ENCODE peak calls at places on chromosomes 13 and 19, in eight cellular contexts. Y is heart left ventricle, U is gastrocnemius medialis, W is ovary, Z is adrenal gland, T is H1, P is uterus, V is HCT116. S is an unnamed sample.

GRCh38 chr13:53250272-53250875 is 221.8 kb downstream of the OLFM4 start:
- DNase-seq in Y (peak; percentile 13), U (no peak), W (no peak), Z (peak; percentile 28), T (no peak), P (no peak), V (peak; percentile 56), S (peak; percentile 21)

GRCh38 chr19:42173695-42174094 is 41.4 kb upstream of the POU2F2 start:
- DNase-seq in Y (no peak), U (no peak), W (no peak), Z (no peak), T (no peak), P (no peak), V (no peak), S (no peak)

GRCh38 chr19:47598407-47599349 is 10.3 kb upstream of the BICRA start:
- DNase-seq in Y (peak; percentile 37), U (peak; percentile 33), W (peak; percentile 74), Z (peak; percentile 70), T (peak; percentile 86), P (peak; percentile 75), V (peak; percentile 61), S (peak; percentile 18)

GRCh38 chr13:113547248-113547971 is 37.1 kb upstream of the TFDP1 start:
- DNase-seq in Y (peak; percentile 40), U (no peak), W (no peak), Z (no peak), T (no peak), P (no peak), V (no peak), S (no peak)

GRCh38 chr13:38900188-38900587 is 90.4 kb downstream of the STOML3 start:
- DNase-seq in Y (no peak), U (no peak), W (no peak), Z (no peak), T (no peak), P (no peak), V (no peak), S (no peak)

GRCh38 chr19:19642506-19643157 is 825 bp downstream of the GMIP start:
- DNase-seq in Y (no peak), U (no peak), W (no peak), Z (no peak), T (no peak), P (no peak), V (no peak), S (no peak)

GRCh38 chr13:86051134-86052103 is 252.2 kb upstream of the SLITRK6 start:
- DNase-seq in Y (no peak), U (no peak), W (no peak), Z (no peak), T (no peak), P (no peak), V (no peak), S (no peak)

GRCh38 chr13:20553309-20553708 is 13.6 kb upstream of the IFT88 start:
- DNase-seq in Y (no peak), U (no peak), W (no peak), Z (no peak), T (no peak), P (no peak), V (no peak), S (no peak)

GRCh38 chr13:36029171-36029570 is 102.0 kb downstream of the DCLK1 start:
- DNase-seq in Y (no peak), U (no peak), W (no peak), Z (no peak), T (no peak), P (no peak), V (no peak), S (no peak)

GRCh38 chr13:101339202-101339601 is 77.1 kb downstream of the NALCN start:
- DNase-seq in Y (no peak), U (no peak), W (no peak), Z (no peak), T (no peak), P (no peak), V (no peak), S (no peak)

GRCh38 chr13:37526710-37527446 is 71.7 kb downstream of the POSTN start:
- DNase-seq in Y (peak; percentile 12), U (no peak), W (no peak), Z (no peak), T (no peak), P (no peak), V (no peak), S (no peak)

GRCh38 chr13:35256459-35257148 is 219.9 kb downstream of the MAB21L1 start:
- DNase-seq in Y (no peak), U (no peak), W (no peak), Z (no peak), T (no peak), P (no peak), V (no peak), S (no peak)

GRCh38 chr19:17755977-17756670 is 4.8 kb downstream of the FCHO1 start:
- DNase-seq in Y (peak; percentile 46), U (no peak), W (no peak), Z (peak; percentile 45), T (no peak), P (no peak), V (no peak), S (peak; percentile 40)

DNA sequence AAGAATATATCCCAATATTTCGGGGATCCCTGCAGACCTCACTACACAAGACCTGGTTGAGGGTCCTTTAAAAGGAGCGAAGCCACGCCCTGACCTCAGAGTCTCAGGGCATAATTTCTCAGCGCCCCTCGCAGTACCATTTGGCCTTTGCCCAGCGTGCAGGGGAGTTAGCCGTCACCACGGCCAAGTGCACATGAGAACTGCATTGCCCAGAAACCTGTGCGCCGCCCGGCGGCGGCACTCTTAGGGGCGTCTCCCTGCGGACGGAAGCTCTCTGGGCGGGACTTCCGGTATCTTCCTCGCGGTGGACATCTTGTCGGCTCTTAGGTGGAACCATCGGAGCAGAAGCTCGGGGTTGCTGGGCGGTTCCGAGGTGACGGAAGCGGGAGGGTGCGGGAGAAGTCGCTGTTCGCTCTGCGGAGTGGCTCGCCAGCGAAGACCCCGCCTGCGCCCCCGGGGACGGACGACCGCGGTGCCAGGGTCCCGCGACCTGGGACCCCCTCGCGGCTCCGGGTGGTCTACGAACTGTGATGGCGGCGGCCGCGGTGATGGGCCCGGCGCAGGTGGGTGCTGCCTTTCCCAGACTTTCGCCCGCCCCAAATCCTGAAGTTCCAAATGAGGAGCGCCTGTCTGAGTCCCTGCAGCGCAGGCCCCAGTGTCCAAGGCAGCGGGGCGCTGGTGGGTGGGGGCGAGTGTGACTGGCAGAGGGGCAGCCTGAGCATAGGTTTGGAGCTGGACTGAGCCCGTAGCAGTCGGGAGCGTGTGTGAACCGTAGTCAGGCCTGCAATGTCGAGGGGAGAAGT is at the start of gene ZNF134:
- DNase-seq in Y (peak; percentile 93), U (peak; percentile 82), W (peak; percentile 86), Z (peak; percentile 93), T (peak; percentile 66), P (peak; percentile 85), V (peak; percentile 86), S (peak; percentile 90)
- TF ChIP-seq POLR2A in Y (peak; percentile 46), U (peak; percentile 36), W (no peak), Z (no peak), T (peak; percentile 88), P (no peak), V (no peak), S (peak; percentile 34)

GRCh38 chr19:34405892-34406660 is 1.9 kb downstream of the PDCD2L start:
- DNase-seq in Y (no peak), U (no peak), W (no peak), Z (no peak), T (no peak), P (no peak), V (no peak), S (no peak)
- H3K4me3 ChIP-seq in Y (no peak overlapping the region), U (no peak overlapping the region), W (no peak overlapping the region), Z (no peak overlapping the region), T (no peak overlapping the region), P (no peak overlapping the region), V (no peak overlapping the region), S (no peak overlapping the region)

DNA sequence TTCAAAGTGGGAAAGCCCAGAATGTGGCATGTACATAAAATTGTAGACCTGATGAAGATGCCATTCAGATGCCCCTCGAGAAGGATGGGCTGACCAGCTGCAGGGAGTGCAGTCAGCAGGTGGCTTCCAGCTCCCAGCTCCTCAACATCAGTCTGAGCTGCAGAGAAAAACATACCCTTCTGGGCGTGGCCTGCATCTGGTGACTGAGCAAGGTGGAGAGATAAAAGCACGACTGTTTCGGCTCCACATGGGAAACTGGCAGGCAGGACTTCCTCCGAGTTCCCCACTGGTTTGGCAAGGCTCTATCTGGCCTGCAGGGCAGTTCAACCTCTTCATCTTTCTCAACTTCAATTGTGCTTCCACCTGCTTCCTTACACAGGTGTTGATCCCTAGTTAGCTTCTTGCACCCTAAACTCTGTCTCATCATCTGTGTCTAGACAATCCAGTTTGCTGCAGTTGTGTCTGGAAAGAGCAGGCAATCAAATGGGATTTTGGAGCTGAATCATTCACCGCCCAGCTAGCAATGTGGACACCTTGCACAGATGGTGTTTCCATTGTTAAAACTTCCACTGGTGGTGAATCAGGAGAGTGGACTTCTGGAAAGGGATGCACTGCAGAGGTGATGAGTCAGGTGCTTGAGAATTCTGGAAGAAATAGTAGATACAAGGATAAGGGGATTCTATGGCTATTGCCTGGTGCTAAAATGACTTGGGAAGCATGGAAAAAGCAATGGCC is 56.8 kb downstream of the POLR1D start:
- DNase-seq in Y (no peak), U (no peak), W (no peak), Z (no peak), T (no peak), P (no peak), V (no peak), S (no peak)
- H3K27ac ChIP-seq in Y (no peak overlapping the region), U (no peak overlapping the region), W (no peak overlapping the region), Z (no peak overlapping the region), T (no peak overlapping the region), P (no peak overlapping the region), V (no peak overlapping the region), S (no peak overlapping the region)

GRCh38 chr19:37654525-37654832 is 786 bp downstream of the ZFP30 start:
- DNase-seq in Y (no peak), U (no peak), W (no peak), Z (no peak), T (no peak), P (no peak), V (no peak), S (no peak)

GRCh38 chr19:37654118-37654517 is 1.1 kb downstream of the ZFP30 start:
- DNase-seq in Y (no peak), U (no peak), W (no peak), Z (no peak), T (no peak), P (no peak), V (no peak), S (no peak)

GRCh38 chr19:37655689-37656491 is 625 bp upstream of the ZFP30 start:
- DNase-seq in Y (peak; percentile 87), U (peak; percentile 63), W (peak; percentile 82), Z (peak; percentile 88), T (no peak), P (peak; percentile 82), V (peak; percentile 43), S (peak; percentile 86)

DNA sequence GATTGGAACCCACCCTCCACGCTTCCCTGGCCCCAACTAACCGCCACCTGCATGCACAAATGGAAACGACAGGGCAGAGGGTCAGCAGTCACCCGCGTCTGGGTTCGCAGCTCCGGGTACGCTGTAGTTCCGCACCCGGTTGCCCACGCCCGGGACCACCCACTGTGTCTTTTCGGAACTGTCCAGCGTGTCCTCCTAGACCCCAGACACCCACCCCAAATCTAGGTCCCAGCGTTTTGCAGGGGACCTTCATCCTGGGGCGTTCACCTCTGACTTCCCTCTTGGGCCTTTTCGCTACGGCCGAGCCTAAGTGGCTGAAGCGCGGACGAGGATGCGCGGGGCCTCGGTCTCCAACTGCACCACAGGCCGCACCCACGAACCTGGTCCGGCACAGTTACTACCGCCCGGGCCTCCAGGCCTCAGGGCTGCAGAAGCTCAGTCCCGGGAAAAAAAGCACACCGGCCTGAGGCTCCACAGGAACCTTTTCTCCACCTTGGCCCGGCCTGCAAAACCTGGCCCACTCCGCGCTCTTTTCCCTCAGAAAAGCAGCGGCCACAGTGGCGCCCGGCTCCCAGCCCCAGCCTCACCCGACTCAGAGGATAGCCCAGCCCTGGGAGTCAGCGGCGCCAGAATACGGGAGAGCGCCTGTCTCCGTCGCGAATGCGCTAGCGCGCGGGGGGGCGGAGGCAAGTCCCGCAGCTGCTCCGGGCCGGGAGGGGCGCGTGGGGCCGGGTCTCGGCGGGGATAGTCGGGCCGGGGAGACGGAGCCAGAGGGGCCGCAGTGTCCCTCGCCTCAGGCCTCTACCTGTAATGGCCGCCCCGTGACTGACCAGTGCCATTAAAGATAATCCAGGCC is at the start of gene ZFP30:
- DNase-seq in Y (peak; percentile 93), U (peak; percentile 80), W (peak; percentile 90), Z (peak; percentile 87), T (no peak), P (peak; percentile 81), V (peak; percentile 32), S (peak; percentile 89)
- TF ChIP-seq POLR2A in Y (peak; percentile 51), U (peak; percentile 82), W (peak; percentile 46), Z (peak; percentile 54), T (peak; percentile 27), P (no peak), V (no peak), S (peak; percentile 66)